ENCODE peak calls at places on chromosomes 16 and 17, in eight cellular contexts. E is activated CD4-positive, alpha-beta memory T cell treated with anti-CD3 and anti-CD28 coated beads for 36 hours; Z is activated CD4-positive, alpha-beta T cell treated with anti-CD3 and anti-CD28 coated beads, Interleukin-2, amount 50 U/mL, for 1 hour; O is progenitor cell of endocrine pancreas; U is activated gamma-delta T cell treated with Interleukin-2 at 50 U/mL for 16 hours; T is activated T-cell treated with anti-CD3 and anti-CD28 coated beads for 24 hours; D is GDM1; M is fibroblast of pulmonary artery. Y is an unnamed sample.

GRCh38 chr16:12661656-12662172 is 142.0 kb downstream of the CPPED1 start:
- DNase-seq in E (peak; percentile 23), Z (no peak), O (peak; percentile 79), U (peak; percentile 10), T (peak; percentile 7), D (peak; percentile 12), M (peak; percentile 53), Y (no peak)

GRCh38 chr16:87319997-87320491 is 2.9 kb upstream of the C16orf95 start:
- DNase-seq in E (no peak), Z (no peak), O (no peak), U (no peak), T (no peak), D (no peak), M (no peak), Y (no peak)

GRCh38 chr16:84056933-84057332 is 14.3 kb upstream of the SLC38A8 start:
- DNase-seq in E (no peak), Z (no peak), O (no peak), U (no peak), T (no peak), D (no peak), M (no peak), Y (no peak)

GRCh38 chr16:799111-799947 is 1.2 kb downstream of the GNG13 start:
- DNase-seq in E (no peak), Z (no peak), O (no peak), U (no peak), T (no peak), D (no peak), M (no peak), Y (no peak)

GRCh38 chr17:30921544-30922196 is at the start of gene ADAP2:
- DNase-seq in E (no peak), Z (no peak), O (peak; percentile 45), U (no peak), T (no peak), D (no peak), M (no peak), Y (no peak)

GRCh38 chr17:45759761-45760160 is 24.4 kb upstream of the CRHR1 start:
- DNase-seq in E (no peak), Z (no peak), O (no peak), U (no peak), T (no peak), D (no peak), M (no peak), Y (no peak)

GRCh38 chr16:10584956-10585561 is 4.7 kb upstream of the EMP2 start:
- DNase-seq in E (no peak), Z (no peak), O (no peak), U (no peak), T (no peak), D (no peak), M (no peak), Y (no peak)

GRCh38 chr16:70578035-70578434 is 54.4 kb downstream of the SF3B3 start:
- DNase-seq in E (no peak), Z (no peak), O (no peak), U (no peak), T (no peak), D (no peak), M (no peak), Y (no peak)

GRCh38 chr17:38572665-38573365 is 32.9 kb downstream of the SRCIN1 start:
- DNase-seq in E (peak; percentile 24), Z (no peak), O (peak; percentile 51), U (no peak), T (no peak), D (no peak), M (no peak), Y (no peak)

GRCh38 chr17:48791128-48792032 is 25.6 kb downstream of the TTLL6 start:
- DNase-seq in E (peak; percentile 43), Z (peak; percentile 4), O (peak; percentile 51), U (peak; percentile 11), T (no peak), D (peak; percentile 48), M (peak; percentile 86), Y (no peak)

GRCh38 chr17:66426397-66427033 is 124.1 kb downstream of the PRKCA start:
- DNase-seq in E (peak; percentile 58), Z (peak; percentile 22), O (no peak), U (peak; percentile 26), T (peak; percentile 17), D (no peak), M (peak; percentile 45), Y (peak; percentile 15)

GRCh38 chr17:4559851-4560820 is at the start of gene GGT6:
- DNase-seq in E (no peak), Z (no peak), O (no peak), U (no peak), T (no peak), D (no peak), M (no peak), Y (no peak)

GRCh38 chr16:5905935-5906334 is 808.3 kb upstream of the EEF2KMT start:
- DNase-seq in E (no peak), Z (no peak), O (no peak), U (no peak), T (no peak), D (no peak), M (no peak), Y (no peak)

GRCh38 chr16:82653550-82654511 is 27.1 kb downstream of the CDH13 start:
- DNase-seq in E (peak; percentile 69), Z (peak; percentile 21), O (no peak), U (peak; percentile 40), T (peak; percentile 42), D (no peak), M (peak; percentile 91), Y (peak; percentile 74)

GRCh38 chr17:79905832-79906231 is 66.6 kb upstream of the CBX4 start:
- DNase-seq in E (no peak), Z (no peak), O (no peak), U (no peak), T (no peak), D (no peak), M (no peak), Y (no peak)

GRCh38 chr17:15892679-15893332 is 52.1 kb upstream of the ADORA2B start:
- DNase-seq in E (no peak), Z (no peak), O (no peak), U (no peak), T (no peak), D (no peak), M (peak; percentile 58), Y (no peak)

GRCh38 chr16:67101301-67101675 is 8.5 kb upstream of the PHAF1 start:
- DNase-seq in E (no peak), Z (no peak), O (no peak), U (no peak), T (no peak), D (no peak), M (no peak), Y (no peak)

GRCh38 chr16:85561248-85562101 is 51.6 kb upstream of the GSE1 start:
- DNase-seq in E (no peak), Z (no peak), O (no peak), U (no peak), T (no peak), D (no peak), M (no peak), Y (no peak)

GRCh38 chr17:81050645-81051625 is 16.0 kb downstream of the BAIAP2 start:
- DNase-seq in E (no peak), Z (no peak), O (no peak), U (no peak), T (no peak), D (no peak), M (no peak), Y (no peak)

GRCh38 chr16:57166951-57167350 is 18.9 kb downstream of the PSME3IP1 start:
- DNase-seq in E (no peak), Z (no peak), O (no peak), U (no peak), T (no peak), D (no peak), M (peak; percentile 54), Y (no peak)

GRCh38 chr17:2867441-2868424 is 71.5 kb downstream of the RAP1GAP2 start:
- DNase-seq in E (no peak), Z (no peak), O (no peak), U (no peak), T (no peak), D (no peak), M (peak; percentile 49), Y (no peak)

GRCh38 chr16:75092777-75093176 is 23.8 kb downstream of the LDHD start:
- DNase-seq in E (no peak), Z (no peak), O (no peak), U (no peak), T (no peak), D (no peak), M (no peak), Y (no peak)

GRCh38 chr17:17044846-17045561 is 2.7 kb downstream of the MPRIP start:
- DNase-seq in E (peak; percentile 8), Z (no peak), O (no peak), U (no peak), T (no peak), D (peak; percentile 83), M (peak; percentile 79), Y (peak; percentile 45)

GRCh38 chr17:39920218-39921210 is 2.1 kb upstream of the GSDMB start:
- DNase-seq in E (peak; percentile 80), Z (peak; percentile 30), O (no peak), U (no peak), T (peak; percentile 53), D (no peak), M (no peak), Y (no peak)

GRCh38 chr17:50056217-50056960 is 479 bp downstream of the ITGA3 start:
- DNase-seq in E (peak; percentile 85), Z (peak; percentile 62), O (peak; percentile 71), U (peak; percentile 46), T (peak; percentile 50), D (no peak), M (peak; percentile 71), Y (peak; percentile 27)

GRCh38 chr16:64450170-64450569 is 671.7 kb downstream of the CDH11 start:
- DNase-seq in E (no peak), Z (no peak), O (no peak), U (no peak), T (no peak), D (no peak), M (peak; percentile 17), Y (no peak)

GRCh38 chr17:2701996-2702741 is 9.4 kb downstream of the CLUH start:
- DNase-seq in E (no peak), Z (no peak), O (no peak), U (no peak), T (no peak), D (no peak), M (no peak), Y (no peak)

GRCh38 chr17:50841949-50842354 is 6.6 kb downstream of the WFIKKN2 start:
- DNase-seq in E (peak; percentile 77), Z (peak; percentile 52), O (peak; percentile 63), U (peak; percentile 40), T (peak; percentile 23), D (peak; percentile 53), M (peak; percentile 78), Y (peak; percentile 10)

GRCh38 chr17:77316191-77316641 is 175.4 kb downstream of the SEC14L1 start:
- DNase-seq in E (no peak), Z (no peak), O (no peak), U (no peak), T (no peak), D (no peak), M (peak; percentile 72), Y (no peak)

GRCh38 chr17:49777577-49777976 is 10.9 kb upstream of the KAT7 start:
- DNase-seq in E (no peak), Z (no peak), O (no peak), U (no peak), T (no peak), D (no peak), M (no peak), Y (no peak)

GRCh38 chr16:65500919-65501318 is 379.1 kb upstream of the CDH11 start:
- DNase-seq in E (no peak), Z (no peak), O (no peak), U (no peak), T (no peak), D (no peak), M (no peak), Y (no peak)